ENCODE peak calls at places on chromosome 3, in ten cellular contexts. F is transverse colon, S is tibial nerve, B is uterus, R is esophagus squamous epithelium, I is body of pancreas, U is A549, W is HepG2, Q is HCT116, Y is stomach. A is an unnamed sample.

GRCh38 chr3:37886395-37886794 is 24.7 kb downstream of the CTDSPL start:
- DNase-seq in I (no peak), Y (no peak), Q (no peak), F (no peak), S (no peak), R (no peak), U (no peak), B (no peak), W (no peak), A (no peak)

GRCh38 chr3:9769426-9770275 is at the start of gene CAMK1:
- DNase-seq in W (peak; percentile 45), I (peak; percentile 84), Y (peak; percentile 87), Q (no peak), B (peak; percentile 85), R (no peak), U (peak; percentile 44), F (peak; percentile 84), S (peak; percentile 73), A (peak; percentile 86)

GRCh38 chr3:131728898-131729297 is 226.1 kb upstream of the MRPL3 start:
- DNase-seq in S (no peak), W (no peak), F (no peak), Y (no peak), I (no peak), B (no peak), Q (no peak), R (no peak), U (peak; percentile 11), A (no peak)

GRCh38 chr3:151724846-151725562 is 8.7 kb upstream of the AADACL2 start:
- DNase-seq in Q (no peak), F (no peak), B (no peak), R (no peak), W (no peak), Y (no peak), S (no peak), I (no peak), U (no peak), A (no peak)

GRCh38 chr3:195905970-195906864 is 2.1 kb downstream of the TNK2 start:
- DNase-seq in S (no peak), Y (no peak), U (no peak), Q (no peak), F (no peak), W (no peak), B (no peak), R (no peak), I (peak; percentile 44), A (no peak)

GRCh38 chr3:157129782-157130137 is 30.2 kb downstream of the CCNL1 start:
- DNase-seq in U (no peak), S (no peak), W (no peak), B (no peak), F (peak; percentile 63), Y (peak; percentile 53), I (no peak), Q (peak; percentile 74), R (no peak), A (no peak)

GRCh38 chr3:16174389-16174788 is at the start of gene GALNT15:
- DNase-seq in W (no peak), R (peak; percentile 29), B (peak; percentile 86), F (peak; percentile 70), U (no peak), I (peak; percentile 72), Q (no peak), S (peak; percentile 95), Y (peak; percentile 69), A (peak; percentile 34)

GRCh38 chr3:89300519-89300918 is 193.1 kb downstream of the EPHA3 start:
- DNase-seq in R (no peak), I (no peak), F (no peak), U (no peak), B (no peak), S (no peak), Y (no peak), W (no peak), Q (no peak), A (no peak)

GRCh38 chr3:100994809-100995208 is 1.6 kb upstream of the ABI3BP start:
- DNase-seq in W (no peak), Y (no peak), U (no peak), R (no peak), Q (no peak), I (no peak), B (no peak), F (no peak), S (no peak), A (no peak)

GRCh38 chr3:100988080-100988479 is 5.1 kb downstream of the ABI3BP start:
- DNase-seq in S (no peak), U (no peak), R (no peak), W (no peak), Y (no peak), Q (no peak), F (no peak), I (peak; percentile 22), B (no peak), A (no peak)

GRCh38 chr3:100992086-100993033 is 861 bp downstream of the ABI3BP start:
- DNase-seq in B (no peak), F (peak; percentile 13), Y (no peak), U (peak; percentile 16), S (no peak), I (peak; percentile 25), Q (no peak), W (no peak), R (no peak), A (no peak)

GRCh38 chr3:100994187-100994586 is 966 bp upstream of the ABI3BP start:
- DNase-seq in Q (no peak), U (no peak), I (no peak), W (no peak), B (no peak), Y (no peak), R (no peak), F (no peak), S (no peak), A (no peak)

DNA sequence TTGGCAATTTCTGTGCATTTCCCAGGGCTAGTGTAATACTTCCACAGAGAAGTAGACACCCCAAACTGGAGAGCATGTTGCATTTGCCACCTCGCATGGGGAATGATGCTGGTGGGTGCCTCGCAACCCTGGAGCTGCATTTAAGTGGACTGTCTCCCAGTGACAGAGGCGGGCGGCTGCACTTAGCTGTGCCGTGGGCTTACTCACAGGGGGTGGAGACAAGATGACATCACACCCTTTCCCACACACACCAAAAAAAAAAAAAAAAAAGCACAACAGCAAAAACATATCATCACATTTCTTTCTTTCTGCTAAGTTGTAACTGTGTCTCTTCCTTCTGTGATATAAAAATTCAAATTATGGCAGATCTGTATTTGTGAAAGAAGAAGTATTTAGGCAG is at the start of gene ABI3BP:
- DNase-seq in I (peak; percentile 73), F (peak; percentile 58), R (no peak), Y (peak; percentile 49), S (peak; percentile 56), W (no peak), U (peak; percentile 61), B (peak; percentile 86), Q (peak; percentile 29), A (peak; percentile 50)
- TF ChIP-seq POLR2A in I (no peak), F (peak; percentile 44), R (no peak), Y (no peak), S (peak; percentile 55), W (no peak), U (no peak), B (peak; percentile 56), Q (no peak), A (peak; percentile 61)

DNA sequence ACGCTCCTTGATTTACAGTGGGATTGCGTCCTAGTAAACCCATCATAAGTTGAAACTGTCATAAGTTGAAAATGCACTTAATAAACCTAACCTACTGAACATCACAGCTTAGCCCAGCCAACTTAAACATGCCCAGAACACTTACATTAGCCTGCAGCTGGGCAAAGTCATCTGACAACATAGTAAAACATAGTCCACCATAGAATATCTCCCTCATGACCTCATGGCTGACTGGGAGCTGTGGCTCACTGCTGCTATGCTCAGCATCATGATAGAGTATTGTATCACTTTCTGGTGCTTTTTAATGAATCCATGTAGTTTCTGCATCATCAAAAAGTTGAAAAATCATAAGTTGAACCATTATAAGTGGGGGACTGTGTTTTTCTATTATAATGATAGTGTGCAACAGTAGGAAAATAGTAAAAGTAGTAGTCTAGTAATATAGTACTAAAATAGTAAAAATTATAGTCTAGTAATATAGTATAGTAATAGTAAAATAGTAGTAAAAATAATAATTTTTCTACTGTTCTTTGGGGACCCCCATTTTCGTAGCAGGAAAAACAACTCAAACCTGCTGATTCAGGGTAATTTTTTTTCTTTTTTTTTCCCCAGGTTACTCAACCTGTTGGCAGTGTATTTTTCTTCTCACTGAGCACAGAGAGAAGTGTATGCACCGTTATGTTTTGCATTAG is 233.5 kb downstream of the MYRIP start:
- DNase-seq in Y (no peak), U (no peak), F (no peak), Q (no peak), B (no peak), I (no peak), S (no peak), R (no peak), W (no peak), A (no peak)
- TF ChIP-seq POLR2A in Y (no peak), U (no peak), F (no peak), Q (no peak), B (no peak), I (no peak), S (no peak), R (no peak), W (no peak), A (no peak)

GRCh38 chr3:72901840-72902239 is 14.0 kb downstream of the GXYLT2 start:
- DNase-seq in F (no peak), U (no peak), S (no peak), Q (no peak), Y (no peak), W (no peak), I (no peak), B (no peak), R (no peak), A (no peak)

GRCh38 chr3:72900048-72900447 is 12.2 kb downstream of the GXYLT2 start:
- DNase-seq in W (no peak), B (no peak), F (no peak), I (no peak), Q (no peak), R (no peak), U (no peak), S (no peak), Y (no peak), A (no peak)

GRCh38 chr3:72906154-72906553 is 18.3 kb downstream of the GXYLT2 start:
- DNase-seq in F (no peak), Y (no peak), I (no peak), Q (no peak), R (no peak), W (no peak), S (no peak), U (no peak), B (no peak), A (no peak)

GRCh38 chr3:72904156-72904555 is 16.3 kb downstream of the GXYLT2 start:
- DNase-seq in Q (no peak), B (no peak), R (no peak), I (no peak), Y (no peak), W (no peak), F (no peak), U (no peak), S (no peak), A (no peak)

DNA sequence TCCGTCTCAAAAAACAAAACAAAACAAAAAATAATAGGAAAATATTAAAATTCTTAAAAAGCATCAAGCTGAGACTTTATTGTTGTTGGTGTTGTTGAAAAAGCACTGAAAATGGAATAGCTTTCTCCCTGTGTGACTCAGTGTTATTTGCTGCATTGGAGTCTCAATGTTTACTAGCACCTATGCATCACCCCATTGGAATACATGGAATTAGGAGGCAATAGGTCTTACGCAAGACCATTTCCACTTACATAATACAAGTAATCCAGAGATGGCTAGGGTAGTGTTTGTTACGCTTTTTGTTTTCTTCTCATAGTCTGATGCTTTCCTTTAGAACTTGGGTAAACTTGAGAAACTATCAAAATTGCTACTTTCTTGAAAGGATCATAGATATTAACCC is 15.2 kb downstream of the GXYLT2 start:
- DNase-seq in I (no peak), Y (no peak), B (no peak), R (no peak), F (no peak), W (peak; percentile 73), Q (no peak), S (no peak), U (peak; percentile 78), A (peak; percentile 69)
- TF ChIP-seq POLR2A in I (no peak), Y (no peak), B (no peak), R (no peak), F (no peak), W (no peak), Q (no peak), S (no peak), U (no peak), A (no peak)

GRCh38 chr3:72163809-72164634 is 379.1 kb upstream of the PROK2 start:
- DNase-seq in F (peak; percentile 51), Y (no peak), W (no peak), R (peak; percentile 5), I (no peak), S (no peak), U (no peak), B (no peak), Q (no peak), A (no peak)
- TF ChIP-seq POLR2A in F (no peak), Y (no peak), W (no peak), R (no peak), I (no peak), S (no peak), U (no peak), B (no peak), Q (no peak), A (no peak)

A was measured in H54.